ENCODE peak calls at places on chromosomes 5 and 9, in eight cellular contexts. R is WTC11; U is DMS53; A is Caki2; N is choroid plexus epithelial cell; G is SK-N-DZ; M is psoas muscle; T is stimulated activated CD4-positive, alpha-beta T cell treated with anti-CD3 and anti-CD28 coated beads, Interleukin-2, amount 100 ng/mL, for 24 hours. H is an unnamed sample.

GRCh38 chr5:135365281-135365680 is 33.8 kb downstream of the MACROH2A1 start:
- DNase-seq in R (no peak), U (no peak), A (no peak), N (no peak), G (no peak), M (no peak), T (no peak), H (no peak)

GRCh38 chr5:135605221-135605620 is 26.4 kb upstream of the CXCL14 start:
- DNase-seq in R (no peak), U (no peak), A (no peak), N (no peak), G (no peak), M (no peak), T (no peak), H (no peak)

GRCh38 chr9:107711528-107711927 is 222.0 kb upstream of the KLF4 start:
- DNase-seq in R (no peak), U (peak; percentile 92), A (peak; percentile 83), N (peak; percentile 87), G (no peak), M (peak; percentile 30), T (no peak), H (no peak)

GRCh38 chr5:4087110-4087509 is 491.5 kb downstream of the IRX1 start:
- DNase-seq in R (no peak), U (no peak), A (no peak), N (no peak), G (no peak), M (no peak), T (no peak), H (no peak)

GRCh38 chr9:101398930-101399640 is 434 bp downstream of the ZNF189 start:
- DNase-seq in R (no peak), U (peak; percentile 35), A (peak; percentile 9), N (peak; percentile 20), G (no peak), M (peak; percentile 16), T (no peak), H (no peak)

GRCh38 chr9:4617752-4618151 is 44.3 kb upstream of the PLPP6 start:
- DNase-seq in R (no peak), U (no peak), A (no peak), N (no peak), G (no peak), M (no peak), T (no peak), H (no peak)

GRCh38 chr5:159906463-159906862 is 9.8 kb upstream of the ADRA1B start:
- DNase-seq in R (no peak), U (no peak), A (no peak), N (no peak), G (no peak), M (no peak), T (no peak), H (no peak)

GRCh38 chr5:31048282-31048974 is 145.1 kb upstream of the CDH6 start:
- DNase-seq in R (no peak), U (no peak), A (no peak), N (peak; percentile 51), G (no peak), M (no peak), T (no peak), H (no peak)

GRCh38 chr9:114370251-114370984 is 17.4 kb downstream of the AKNA start:
- DNase-seq in R (peak; percentile 48), U (no peak), A (no peak), N (no peak), G (no peak), M (no peak), T (no peak), H (no peak)

GRCh38 chr5:124561451-124561850 is 185.0 kb downstream of the ZNF608 start:
- DNase-seq in R (no peak), U (no peak), A (no peak), N (no peak), G (no peak), M (no peak), T (no peak), H (no peak)

GRCh38 chr5:126120939-126121338 is 302.3 kb upstream of the GRAMD2B start:
- DNase-seq in R (no peak), U (no peak), A (no peak), N (no peak), G (no peak), M (no peak), T (no peak), H (no peak)

GRCh38 chr9:137053944-137054931 is at the start of gene ENTPD2:
- DNase-seq in R (peak; percentile 56), U (peak; percentile 93), A (no peak), N (no peak), G (no peak), M (no peak), T (peak; percentile 63), H (no peak)

GRCh38 chr5:108735790-108736189 is 11.9 kb upstream of the FER start:
- DNase-seq in R (no peak), U (no peak), A (no peak), N (no peak), G (peak; percentile 62), M (no peak), T (no peak), H (no peak)

GRCh38 chr9:89605181-89606048 is 603 bp downstream of the GADD45G start:
- DNase-seq in R (peak; percentile 56), U (peak; percentile 58), A (no peak), N (peak; percentile 44), G (peak; percentile 42), M (peak; percentile 68), T (peak; percentile 70), H (no peak)

GRCh38 chr5:111748304-111748763 is 8.7 kb downstream of the NREP start:
- DNase-seq in R (no peak), U (peak; percentile 14), A (peak; percentile 65), N (peak; percentile 81), G (no peak), M (no peak), T (no peak), H (no peak)